ENCODE peak calls at places on chromosomes 1 and 21, in nine cellular contexts. M is HCT116, U is GM23248, J is mammary epithelial cell, V is Karpas-422, K is PC-3, B is hepatocyte, W is SK-N-SH, X is endothelial cell of umbilical vein. E is an unnamed sample.

GRCh38 chr1:7049913-7050625 is 264.8 kb downstream of the CAMTA1 start:
- DNase-seq in K (no peak), J (no peak), X (no peak), W (no peak), M (no peak), V (no peak), U (no peak), B (no peak), E (no peak)

GRCh38 chr1:3453891-3454810 is at the start of gene ARHGEF16:
- DNase-seq in M (peak; percentile 66), W (peak; percentile 91), V (no peak), U (peak; percentile 73), K (peak; percentile 91), J (peak; percentile 65), B (peak; percentile 96), X (peak; percentile 32), E (peak; percentile 12)

GRCh38 chr1:7616076-7616833 is 154.8 kb upstream of the VAMP3 start:
- DNase-seq in M (no peak), W (no peak), X (peak; percentile 36), B (peak; percentile 75), U (peak; percentile 66), K (peak; percentile 39), V (peak; percentile 71), J (peak; percentile 12), E (peak; percentile 37)

GRCh38 chr1:207286747-207287528 is 34.5 kb upstream of the CD55 start:
- DNase-seq in J (no peak), W (no peak), X (no peak), B (no peak), U (peak; percentile 28), V (no peak), K (no peak), M (no peak), E (peak; percentile 36)

GRCh38 chr21:41186763-41187536 is 19.0 kb downstream of the BACE2 start:
- DNase-seq in V (no peak), M (no peak), W (no peak), J (peak; percentile 40), X (no peak), U (no peak), B (peak; percentile 19), K (no peak), E (no peak)

GRCh38 chr1:157388057-157388456 is 164.3 kb downstream of the FCRL5 start:
- DNase-seq in X (no peak), J (no peak), U (no peak), V (no peak), K (no peak), B (no peak), W (no peak), M (no peak), E (no peak)

GRCh38 chr1:239735081-239735480 is 348.7 kb downstream of the CHRM3 start:
- DNase-seq in M (no peak), K (no peak), U (no peak), W (peak; percentile 17), V (no peak), J (no peak), B (no peak), X (no peak), E (no peak)

GRCh38 chr1:203422116-203422515 is 53.5 kb upstream of the PRELP start:
- DNase-seq in K (no peak), J (no peak), X (no peak), M (no peak), V (no peak), U (no peak), W (no peak), B (no peak), E (no peak)

GRCh38 chr1:85867189-85867588 is 159.0 kb upstream of the ZNHIT6 start:
- DNase-seq in U (no peak), B (no peak), X (no peak), M (no peak), J (no peak), V (no peak), K (no peak), W (no peak), E (no peak)

GRCh38 chr1:243705585-243705984 is 144.5 kb downstream of the AKT3 start:
- DNase-seq in M (no peak), B (no peak), V (no peak), W (no peak), J (no peak), U (no peak), X (no peak), K (no peak), E (no peak)

GRCh38 chr1:1442069-1442770 is 6.7 kb downstream of the VWA1 start:
- DNase-seq in W (peak; percentile 28), V (no peak), M (no peak), K (no peak), X (no peak), U (no peak), B (no peak), J (no peak), E (no peak)

DNA sequence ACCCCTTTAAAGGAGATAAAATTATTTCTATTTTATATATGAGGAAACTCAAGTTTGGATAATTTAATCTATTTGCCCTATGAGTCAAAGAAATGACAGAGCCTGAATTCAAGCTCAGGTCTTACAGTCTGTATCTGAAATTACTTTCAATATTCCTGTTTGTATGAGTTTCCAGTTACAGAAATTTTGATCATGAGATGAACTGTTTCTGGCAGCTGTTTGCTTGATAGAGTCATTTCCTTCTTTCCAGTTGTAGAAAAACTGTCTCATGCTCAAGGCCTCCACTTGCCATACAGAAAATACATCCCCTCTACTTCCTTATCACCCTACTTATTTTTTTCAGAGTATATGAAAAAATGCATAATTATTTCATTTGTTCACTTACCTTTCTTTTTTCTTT is 87.6 kb downstream of the PTPRC start:
- DNase-seq in V (no peak), K (peak; percentile 28), W (no peak), U (peak; percentile 60), X (peak; percentile 76), B (no peak), M (no peak), J (no peak), E (peak; percentile 44)
- H3K36me3 ChIP-seq in V (peaks cover 60% of the 10 kb centered on the region), K (no peaks in the 10 kb centered on the region), W (no peaks in the 10 kb centered on the region), U (no peaks in the 10 kb centered on the region), X (no peaks in the 10 kb centered on the region), B (no peaks in the 10 kb centered on the region), M (no peaks in the 10 kb centered on the region), J (no peaks in the 10 kb centered on the region), E (no peaks in the 10 kb centered on the region)

DNA sequence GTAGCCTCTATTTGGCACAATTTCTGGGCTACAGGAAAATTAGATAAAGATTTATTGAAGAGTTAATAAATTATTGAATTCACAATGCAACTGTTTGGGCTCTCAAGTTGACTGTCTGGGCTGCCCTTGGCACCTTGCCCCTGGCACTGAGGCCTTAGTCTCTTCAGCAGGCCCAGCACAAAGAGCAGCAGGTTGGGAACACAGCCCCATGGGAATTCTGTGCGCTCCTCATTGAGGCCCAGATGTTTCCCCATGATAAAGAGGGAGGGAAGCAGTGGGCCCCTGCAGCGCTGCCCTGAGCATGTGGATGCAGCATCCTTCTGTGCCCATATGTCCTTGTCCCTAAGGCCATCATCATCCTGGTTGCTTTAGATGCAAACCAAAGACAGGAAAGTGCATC is 2.9 kb downstream of the CRNN start:
- DNase-seq in J (no peak), U (no peak), M (no peak), X (no peak), B (no peak), K (no peak), W (no peak), V (no peak), E (no peak)
- H2AFZ ChIP-seq in J (no peak overlapping the region), U (no peak overlapping the region), M (no peak overlapping the region), X (no peak overlapping the region), B (no peak overlapping the region), K (no peak overlapping the region), W (no peak overlapping the region), V (no peak overlapping the region), E (no peak overlapping the region)

GRCh38 chr1:39990428-39990827 is 35.5 kb downstream of the MFSD2A start:
- DNase-seq in K (peak; percentile 73), B (no peak), X (no peak), V (peak; percentile 12), U (peak; percentile 17), J (peak; percentile 71), W (no peak), M (no peak), E (no peak)
- H3K4me2 ChIP-seq in K (peak overlapping the region; percentile 51), B (no peak overlapping the region), X (no peak overlapping the region), V (no peak overlapping the region), U (no peak overlapping the region), J (no peak overlapping the region), W (no peak overlapping the region), M (no peak overlapping the region), E (no peak overlapping the region)

DNA sequence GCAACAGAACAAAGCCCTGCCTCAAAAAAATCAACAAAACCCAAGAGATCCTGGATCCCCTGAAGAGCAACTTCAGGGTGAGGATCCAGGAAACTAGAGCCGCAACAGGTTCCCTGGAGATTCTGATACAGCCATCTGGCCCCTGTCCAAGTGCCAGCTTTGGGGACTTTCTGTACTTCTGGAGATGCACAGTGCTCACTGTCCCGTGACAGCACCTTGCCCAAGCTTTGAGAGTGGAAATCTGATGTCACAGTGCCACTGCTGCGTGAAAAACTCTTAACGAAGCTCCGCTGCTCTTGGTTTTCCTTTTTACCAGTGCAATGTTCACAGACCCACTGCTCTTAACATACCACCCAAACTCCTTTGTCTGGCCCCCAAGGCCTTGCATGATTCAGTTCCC is 26.3 kb downstream of the STK40 start:
- DNase-seq in X (no peak), V (no peak), K (no peak), J (no peak), B (no peak), U (no peak), M (no peak), W (no peak), E (no peak)
- H3K36me3 ChIP-seq in X (peaks cover under 1% of the 10 kb centered on the region), V (no peaks in the 10 kb centered on the region), K (peaks cover 49% of the 10 kb centered on the region), J (peaks cover 8% of the 10 kb centered on the region), B (no peaks in the 10 kb centered on the region), U (peaks cover 21% of the 10 kb centered on the region), M (peaks cover 18% of the 10 kb centered on the region), W (peaks cover 55% of the 10 kb centered on the region), E (peaks cover 21% of the 10 kb centered on the region)

GRCh38 chr1:114820392-114820791 is 34.3 kb upstream of the SYCP1 start:
- DNase-seq in B (no peak), W (no peak), U (no peak), X (no peak), V (no peak), J (no peak), M (no peak), K (no peak), E (no peak)
- H2AFZ ChIP-seq in B (no peak overlapping the region), W (no peak overlapping the region), U (no peak overlapping the region), X (no peak overlapping the region), V (no peak overlapping the region), J (no peak overlapping the region), M (no peak overlapping the region), K (no peak overlapping the region), E (no peak overlapping the region)

DNA sequence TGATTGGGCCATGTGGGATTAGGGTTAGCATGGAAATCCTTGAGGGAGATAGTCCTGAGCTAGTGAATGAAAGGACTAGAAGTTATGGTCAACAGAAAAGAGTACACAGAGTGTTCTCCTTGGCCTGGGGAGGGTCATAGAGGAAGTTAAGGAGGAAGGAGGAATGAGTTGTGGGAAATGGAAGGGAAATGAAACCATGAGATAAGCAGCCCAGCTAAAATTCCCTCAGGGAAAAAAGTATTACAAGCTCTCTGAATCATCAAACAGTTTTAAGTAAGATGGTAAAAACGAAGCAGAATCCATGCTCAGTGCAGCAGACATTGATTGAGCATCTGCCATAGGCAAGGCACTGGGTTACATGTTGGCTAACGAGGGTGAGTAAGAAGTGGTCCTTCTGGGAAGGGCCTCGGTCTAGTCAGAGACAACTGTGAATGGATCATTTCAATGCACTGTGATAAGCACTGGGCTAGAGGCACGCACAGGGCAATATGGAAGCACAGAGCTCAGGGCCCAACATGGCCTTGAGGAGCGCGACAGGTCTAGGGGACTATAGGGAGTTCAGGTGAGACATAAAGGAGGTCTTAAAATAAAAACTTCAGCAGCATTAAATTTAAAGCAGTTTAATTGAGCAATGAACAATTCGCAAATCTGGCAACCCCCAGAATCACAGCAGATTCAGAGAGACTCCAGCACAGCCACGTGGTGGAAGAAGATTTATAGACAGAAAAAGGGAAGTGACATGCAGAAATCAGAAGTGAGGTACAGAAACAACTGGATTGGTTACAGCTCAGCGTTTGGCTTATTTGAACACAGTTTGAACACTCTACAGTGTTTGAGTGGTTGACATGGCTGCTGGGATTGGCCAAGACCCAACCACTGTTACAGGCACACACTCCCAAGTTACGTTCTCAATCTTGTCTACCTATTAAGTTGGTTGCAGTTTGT is 219.5 kb downstream of the HLX start:
- DNase-seq in X (peak; percentile 31), M (no peak), B (no peak), K (peak; percentile 69), U (peak; percentile 79), J (no peak), W (no peak), V (peak; percentile 50), E (peak; percentile 21)
- H3K4me2 ChIP-seq in X (no peak overlapping the region), M (no peak overlapping the region), B (no peak overlapping the region), K (peak overlapping the region; percentile 26), U (no peak overlapping the region), J (no peak overlapping the region), W (no peak overlapping the region), V (no peak overlapping the region), E (no peak overlapping the region)